ENCODE peak calls at places on chromosomes 13 and 19, in seven cellular contexts. X, R, D, N, H, U and P are unnamed samples.

GRCh38 chr19:39362682-39363657 is 20.7 kb downstream of the SAMD4B start:
- DNase-seq in X (peak; percentile 68), R (no peak), D (no peak), N (no peak), H (no peak), U (no peak), P (peak; percentile 83)

GRCh38 chr19:16441661-16442071 is 30.1 kb downstream of the EPS15L1 start:
- DNase-seq in X (peak; percentile 16), R (no peak), D (no peak), N (no peak), H (peak; percentile 79), U (no peak), P (no peak)

GRCh38 chr19:15234525-15235130 is 2.4 kb upstream of the EPHX3 start:
- DNase-seq in X (no peak), R (no peak), D (no peak), N (no peak), H (no peak), U (no peak), P (no peak)

GRCh38 chr13:45107539-45107938 is 12.8 kb upstream of the GTF2F2 start:
- DNase-seq in X (no peak), R (no peak), D (no peak), N (no peak), H (no peak), U (no peak), P (no peak)

GRCh38 chr19:27964165-27964564 is 1248.8 kb downstream of the UQCRFS1 start:
- DNase-seq in X (peak; percentile 34), R (no peak), D (no peak), N (no peak), H (no peak), U (no peak), P (peak; percentile 43)

GRCh38 chr19:56476671-56477428 is at the start of gene ZNF667:
- DNase-seq in X (peak; percentile 47), R (no peak), D (no peak), N (peak; percentile 21), H (no peak), U (no peak), P (peak; percentile 21)

GRCh38 chr19:10420444-10421239 is at the start of gene PDE4A:
- DNase-seq in X (peak; percentile 41), R (no peak), D (no peak), N (no peak), H (peak; percentile 81), U (peak; percentile 44), P (no peak)

GRCh38 chr19:8004723-8005513 is 523 bp downstream of the ELAVL1 start:
- DNase-seq in X (peak; percentile 33), R (no peak), D (peak; percentile 29), N (no peak), H (peak; percentile 59), U (peak; percentile 26), P (peak; percentile 24)

GRCh38 chr13:113978741-113979481 is 5.0 kb upstream of the C13orf46 start:
- DNase-seq in X (no peak), R (no peak), D (no peak), N (no peak), H (peak; percentile 13), U (no peak), P (peak; percentile 31)

GRCh38 chr13:77448689-77449088 is 86.8 kb upstream of the SCEL start:
- DNase-seq in X (no peak), R (no peak), D (no peak), N (no peak), H (peak; percentile 32), U (no peak), P (no peak)

GRCh38 chr19:38389101-38389925 is 816 bp downstream of the SPRED3 start:
- DNase-seq in X (peak; percentile 81), R (no peak), D (no peak), N (no peak), H (peak; percentile 50), U (no peak), P (peak; percentile 76)

GRCh38 chr19:53294786-53295441 is 27.4 kb upstream of the VN1R4 start:
- DNase-seq in X (no peak), R (no peak), D (no peak), N (no peak), H (no peak), U (no peak), P (no peak)

GRCh38 chr13:63625869-63626268 is 2210.2 kb upstream of the PCDH20 start:
- DNase-seq in X (no peak), R (no peak), D (no peak), N (no peak), H (no peak), U (no peak), P (no peak)